ENCODE peak calls at places on chromosomes 2 and 18, in five cellular contexts. R is choroid plexus epithelial cell, N is gastrocnemius medialis, F is ovary, W is Peyer's patch. M is an unnamed sample.

GRCh38 chr2:220034356-220035121 is 407.1 kb downstream of the SLC4A3 start:
- DNase-seq in R (peak), N (no peak), F (peak), W (no peak), M (peak)

GRCh38 chr18:79139206-79139605 is 70.0 kb downstream of the ATP9B start:
- DNase-seq in R (no peak), N (no peak), F (no peak), W (no peak), M (no peak)

GRCh38 chr2:62254424-62255266 is 58.7 kb downstream of the B3GNT2 start:
- DNase-seq in R (no peak), N (no peak), F (no peak), W (no peak), M (no peak)

GRCh38 chr2:15169326-15170038 is 391.7 kb downstream of the NBAS start:
- DNase-seq in R (peak), N (no peak), F (no peak), W (no peak), M (peak)

GRCh38 chr2:68248806-68249205 is 3.5 kb downstream of the PPP3R1 start:
- DNase-seq in R (no peak), N (no peak), F (no peak), W (no peak), M (no peak)

GRCh38 chr2:74109551-74109950 is 38.2 kb downstream of the BOLA3 start:
- DNase-seq in R (no peak), N (no peak), F (no peak), W (no peak), M (no peak)

GRCh38 chr2:189940913-189941312 is 121.6 kb downstream of the MSTN start:
- DNase-seq in R (no peak), N (no peak), F (no peak), W (no peak), M (no peak)

GRCh38 chr2:135276525-135276924 is 224.4 kb downstream of the RAB3GAP1 start:
- DNase-seq in R (no peak), N (no peak), F (no peak), W (no peak), M (no peak)

GRCh38 chr2:131044757-131045150 is 48.5 kb downstream of the FAM168B start:
- DNase-seq in R (no peak), N (no peak), F (no peak), W (no peak), M (no peak)

GRCh38 chr2:3628800-3629199 is 29.2 kb upstream of the ALLC start:
- DNase-seq in R (peak), N (no peak), F (peak), W (peak), M (no peak)

GRCh38 chr18:79422022-79422782 is 26.5 kb downstream of the NFATC1 start:
- DNase-seq in R (peak), N (no peak), F (no peak), W (no peak), M (peak)

GRCh38 chr18:58355243-58355642 is 273.6 kb downstream of the ALPK2 start:
- DNase-seq in R (no peak), N (no peak), F (no peak), W (no peak), M (no peak)

GRCh38 chr18:79005653-79006052 is 26.0 kb downstream of the SALL3 start:
- DNase-seq in R (no peak), N (no peak), F (no peak), W (no peak), M (no peak)

GRCh38 chr2:221546505-221547225 is 25.4 kb downstream of the EPHA4 start:
- DNase-seq in R (no peak), N (no peak), F (no peak), W (no peak), M (no peak)

GRCh38 chr2:43040084-43040854 is 186.1 kb downstream of the ZFP36L2 start:
- DNase-seq in R (peak), N (no peak), F (peak), W (peak), M (no peak)

GRCh38 chr2:236073246-236073645 is 94.9 kb downstream of the GBX2 start:
- DNase-seq in R (no peak), N (no peak), F (no peak), W (no peak), M (no peak)

GRCh38 chr18:37355772-37356171 is 209.8 kb downstream of the CELF4 start:
- DNase-seq in R (no peak), N (no peak), F (no peak), W (no peak), M (no peak)

GRCh38 chr2:169080250-169081035 is 11.1 kb downstream of the DHRS9 start:
- DNase-seq in R (no peak), N (no peak), F (no peak), W (no peak), M (no peak)

GRCh38 chr2:74507926-74508520 is 528 bp upstream of the PCGF1 start:
- DNase-seq in R (peak), N (no peak), F (peak), W (peak), M (peak)

GRCh38 chr2:155997538-155997937 is 335.0 kb downstream of the NR4A2 start:
- DNase-seq in R (no peak), N (no peak), F (no peak), W (no peak), M (no peak)

GRCh38 chr18:24530630-24531111 is 70.2 kb downstream of the HRH4 start:
- DNase-seq in R (peak), N (no peak), F (no peak), W (no peak), M (peak)

GRCh38 chr2:207635468-207636200 is 10.4 kb upstream of the METTL21A start:
- DNase-seq in R (peak), N (no peak), F (no peak), W (no peak), M (peak)

GRCh38 chr18:34870916-34871315 is 160.8 kb downstream of the DTNA start:
- DNase-seq in R (no peak), N (no peak), F (no peak), W (no peak), M (no peak)

GRCh38 chr2:196653843-196654242 is 14.3 kb downstream of the CCDC150 start:
- DNase-seq in R (no peak), N (no peak), F (no peak), W (no peak), M (no peak)

GRCh38 chr2:161223139-161223732 is 63.0 kb downstream of the TANK start:
- DNase-seq in R (peak), N (no peak), F (no peak), W (no peak), M (peak)

GRCh38 chr2:113240915-113241911 is 37.5 kb downstream of the PAX8 start:
- DNase-seq in R (peak), N (peak), F (peak), W (peak), M (peak)

GRCh38 chr18:10239138-10239537 is 215.3 kb upstream of the APCDD1 start:
- DNase-seq in R (peak), N (peak), F (peak), W (no peak), M (no peak)

GRCh38 chr2:232894746-232895145 is 24.7 kb downstream of the SNORC start:
- DNase-seq in R (no peak), N (no peak), F (no peak), W (no peak), M (no peak)

GRCh38 chr2:17672583-17673317 is 80.9 kb downstream of the SMC6 start:
- DNase-seq in R (peak), N (no peak), F (no peak), W (no peak), M (peak)

GRCh38 chr2:58502931-58503330 is 261.8 kb upstream of the FANCL start:
- DNase-seq in R (no peak), N (no peak), F (no peak), W (no peak), M (no peak)

GRCh38 chr2:55896633-55897032 is 26.9 kb downstream of the EFEMP1 start:
- DNase-seq in R (no peak), N (no peak), F (no peak), W (no peak), M (no peak)

GRCh38 chr2:130389363-130389762 is 33.5 kb downstream of the PTPN18 start:
- DNase-seq in R (no peak), N (no peak), F (no peak), W (no peak), M (no peak)

GRCh38 chr2:141766225-141766624 is 364.6 kb downstream of the LRP1B start:
- DNase-seq in R (no peak), N (no peak), F (no peak), W (no peak), M (no peak)

GRCh38 chr2:240538031-240538780 is 19.6 kb downstream of the ANKMY1 start:
- DNase-seq in R (no peak), N (no peak), F (no peak), W (no peak), M (no peak)

GRCh38 chr2:54519841-54520459 is 63.8 kb downstream of the SPTBN1 start:
- DNase-seq in R (no peak), N (no peak), F (no peak), W (no peak), M (no peak)

DNA sequence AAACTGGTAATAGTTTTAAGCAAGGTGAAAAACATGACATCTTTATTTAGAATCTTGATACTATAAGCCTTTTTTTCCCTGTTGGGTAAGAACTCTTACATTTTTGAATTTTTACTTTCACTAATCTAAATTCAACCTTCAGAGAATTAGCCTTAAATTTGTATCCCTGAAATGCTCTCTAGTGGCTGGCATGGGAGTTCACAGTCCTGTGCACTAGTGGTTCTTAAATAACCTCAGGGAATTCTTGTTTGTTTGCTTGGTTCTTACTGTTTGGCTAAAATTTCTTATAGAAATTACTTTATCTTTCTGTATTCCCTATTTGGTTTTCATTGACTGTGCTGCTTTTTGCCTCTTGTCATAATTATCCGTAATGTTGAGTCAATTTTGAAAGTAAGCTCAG is 391.2 kb upstream of the FIGN start:
- DNase-seq in R (peak), N (no peak), F (no peak), W (no peak), M (no peak)
- TF ChIP-seq CTCF in R (peak), N (no peak), F (no peak), W (no peak), M (peak)

GRCh38 chr18:44568986-44569385 is 111.7 kb upstream of the SETBP1 start:
- DNase-seq in R (peak), N (no peak), F (no peak), W (no peak), M (no peak)
- H3K4me3 ChIP-seq in R (no peak), N (no peak), F (no peak), W (no peak), M (no peak)

GRCh38 chr18:48959921-48960920 is 9.5 kb upstream of the SMAD7 start:
- DNase-seq in R (peak), N (no peak), F (no peak), W (no peak), M (peak)

GRCh38 chr18:48962252-48962856 is 11.6 kb upstream of the SMAD7 start:
- DNase-seq in R (no peak), N (no peak), F (no peak), W (no peak), M (no peak)

GRCh38 chr18:48959551-48959920 is 8.8 kb upstream of the SMAD7 start:
- DNase-seq in R (no peak), N (no peak), F (no peak), W (no peak), M (no peak)

GRCh38 chr18:48962857-48963554 is 12.2 kb upstream of the SMAD7 start:
- DNase-seq in R (peak), N (no peak), F (no peak), W (no peak), M (peak)

DNA sequence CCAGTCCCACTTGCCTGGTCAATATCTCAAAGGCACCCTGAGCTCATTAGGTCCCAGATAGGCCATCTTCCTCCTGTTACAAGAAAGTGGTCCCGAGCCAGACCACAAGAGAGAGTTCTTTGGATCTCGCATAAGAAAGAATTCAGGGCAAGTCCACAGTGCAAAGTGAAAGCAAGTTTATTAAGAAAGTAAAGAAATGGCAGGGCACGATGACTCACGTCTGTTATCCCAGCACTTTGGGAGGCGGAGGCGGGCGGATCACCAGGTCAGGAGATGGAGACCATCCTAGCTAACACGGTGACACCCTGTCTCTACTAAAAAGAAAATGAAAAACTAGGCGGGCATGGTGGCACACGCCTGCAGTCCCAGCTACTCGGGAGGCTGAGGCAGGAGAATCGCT is 10.8 kb upstream of the SMAD7 start:
- DNase-seq in R (peak), N (no peak), F (no peak), W (no peak), M (no peak)
- TF ChIP-seq CTCF in R (no peak), N (no peak), F (no peak), W (no peak), M (no peak)

GRCh38 chr2:237859082-237859433 is 365 bp upstream of the RAMP1 start:
- DNase-seq in R (no peak), N (no peak), F (no peak), W (peak), M (no peak)
- H3K4me3 ChIP-seq in R (peak), N (peak), F (peak), W (no peak), M (peak)

GRCh38 chr2:222862068-222862914 is 1.5 kb downstream of the ACSL3 start:
- DNase-seq in R (peak), N (no peak), F (no peak), W (no peak), M (peak)
- TF ChIP-seq CTCF in R (peak), N (no peak), F (no peak), W (no peak), M (peak)

M was measured in fibroblast of mammary gland.